ENCODE peak calls at places on chromosome 13, in six cellular contexts. T, E, A, L, U and K are unnamed samples.
A peak's percentile ranks its signal among the peaks of the same experiment; 100 is the strongest.

GRCh38 chr13:103788061-103788652 is 721.9 kb upstream of the SLC10A2 start:
- DNase-seq in T (no peak), E (no peak), A (no peak), L (no peak), U (no peak), K (no peak)

GRCh38 chr13:101942038-101942437 is 459.8 kb downstream of the FGF14 start:
- DNase-seq in T (no peak), E (no peak), A (no peak), L (peak; percentile 4), U (no peak), K (no peak)

GRCh38 chr13:111860161-111860560 is 206.8 kb upstream of the SOX1 start:
- DNase-seq in T (no peak), E (no peak), A (no peak), L (no peak), U (no peak), K (peak; percentile 15)

GRCh38 chr13:114032121-114032799 is 58.4 kb upstream of the C13orf46 start:
- DNase-seq in T (no peak), E (no peak), A (no peak), L (no peak), U (no peak), K (peak; percentile 68)

GRCh38 chr13:23715762-23716235 is 145.6 kb downstream of the TNFRSF19 start:
- DNase-seq in T (no peak), E (no peak), A (no peak), L (peak; percentile 43), U (no peak), K (peak; percentile 58)

GRCh38 chr13:70080030-70080429 is 27.6 kb upstream of the ATXN8OS start:
- DNase-seq in T (no peak), E (no peak), A (no peak), L (no peak), U (no peak), K (no peak)

GRCh38 chr13:97342136-97342535 is 91.8 kb upstream of the RAP2A start:
- DNase-seq in T (no peak), E (no peak), A (no peak), L (no peak), U (no peak), K (no peak)

GRCh38 chr13:113901642-113902041 is 37.8 kb upstream of the GAS6 start:
- DNase-seq in T (no peak), E (no peak), A (no peak), L (no peak), U (no peak), K (no peak)

GRCh38 chr13:113049521-113049941 is 56.1 kb upstream of the F7 start:
- DNase-seq in T (no peak), E (no peak), A (no peak), L (no peak), U (no peak), K (no peak)

GRCh38 chr13:31945202-31945978 is 86.2 kb upstream of the FRY start:
- DNase-seq in T (no peak), E (no peak), A (no peak), L (peak; percentile 46), U (no peak), K (peak; percentile 9)

GRCh38 chr13:90311929-90312328 is 1035.6 kb upstream of the MIR17HG start:
- DNase-seq in T (no peak), E (no peak), A (no peak), L (no peak), U (no peak), K (no peak)

GRCh38 chr13:59877933-59878332 is 285.8 kb downstream of the DIAPH3 start:
- DNase-seq in T (no peak), E (no peak), A (no peak), L (no peak), U (no peak), K (no peak)